ENCODE peak calls at places on chromosomes 16 and 17, in eight cellular contexts. U is glutamatergic neuron; R is fibroblast of mammary gland; Z is CD4-positive, alpha-beta T cell; H is left ventricle myocardium inferior; G is dorsolateral prefrontal cortex; C is A549; E is foreskin fibroblast. N is an unnamed sample.

GRCh38 chr17:5838661-5839300 is 231.4 kb upstream of the WSCD1 start:
- DNase-seq in G (no peak), H (no peak), C (no peak), R (no peak), U (no peak), Z (no peak), E (no peak), N (no peak)

GRCh38 chr16:67278773-67279295 is 498 bp upstream of the PLEKHG4 start:
- DNase-seq in C (peak; percentile 89), U (no peak), H (no peak), G (no peak), R (peak; percentile 25), E (peak; percentile 59), Z (peak; percentile 45), N (peak; percentile 74)

GRCh38 chr16:89360760-89361435 is 129.5 kb downstream of the ANKRD11 start:
- DNase-seq in Z (peak; percentile 77), R (no peak), U (no peak), G (no peak), E (no peak), H (no peak), C (no peak), N (peak; percentile 95)

GRCh38 chr16:29915590-29916247 is 10.3 kb downstream of the KCTD13 start:
- DNase-seq in U (no peak), R (no peak), C (peak; percentile 29), E (no peak), Z (no peak), G (no peak), H (no peak), N (no peak)

GRCh38 chr16:25064967-25065366 is 46.6 kb upstream of the LCMT1 start:
- DNase-seq in E (no peak), R (no peak), G (no peak), C (no peak), H (no peak), Z (no peak), U (peak; percentile 65), N (no peak)

GRCh38 chr17:80339731-80340456 is 75.1 kb upstream of the ENDOV start:
- DNase-seq in E (no peak), R (no peak), H (no peak), Z (no peak), C (no peak), U (no peak), G (no peak), N (no peak)

GRCh38 chr17:37717627-37718382 is 27.1 kb downstream of the HNF1B start:
- DNase-seq in R (no peak), Z (no peak), U (no peak), G (no peak), E (peak; percentile 44), C (no peak), H (no peak), N (no peak)

GRCh38 chr17:49388290-49388640 is 26.2 kb upstream of the ZNF652 start:
- DNase-seq in C (no peak), G (no peak), H (no peak), R (no peak), E (no peak), U (no peak), Z (no peak), N (peak; percentile 52)

GRCh38 chr16:10402975-10403374 is 17.1 kb downstream of the ATF7IP2 start:
- DNase-seq in E (no peak), U (no peak), Z (no peak), C (no peak), H (no peak), R (no peak), G (no peak), N (no peak)

GRCh38 chr17:42984486-42984885 is 4.1 kb downstream of the RUNDC1 start:
- DNase-seq in C (no peak), Z (no peak), H (no peak), R (no peak), G (no peak), E (no peak), U (no peak), N (no peak)

GRCh38 chr17:66523378-66524174 is 221.2 kb downstream of the PRKCA start:
- DNase-seq in U (no peak), C (no peak), E (peak; percentile 76), H (no peak), G (no peak), Z (no peak), R (peak; percentile 67), N (no peak)

GRCh38 chr17:6681671-6682070 is 30.1 kb downstream of the C17orf100 start:
- DNase-seq in U (no peak), C (no peak), Z (no peak), R (no peak), H (no peak), E (no peak), G (no peak), N (no peak)

GRCh38 chr17:32673964-32674363 is 187.2 kb downstream of the CDK5R1 start:
- DNase-seq in Z (no peak), R (no peak), U (no peak), E (no peak), C (no peak), G (no peak), H (no peak), N (no peak)

GRCh38 chr17:75261336-75262111 is at the start of the genes GGA3 and MRPS7:
- DNase-seq in E (peak; percentile 97), H (peak; percentile 97), G (peak; percentile 93), Z (peak; percentile 95), R (peak; percentile 87), C (peak; percentile 95), U (peak; percentile 97), N (peak; percentile 97)

DNA sequence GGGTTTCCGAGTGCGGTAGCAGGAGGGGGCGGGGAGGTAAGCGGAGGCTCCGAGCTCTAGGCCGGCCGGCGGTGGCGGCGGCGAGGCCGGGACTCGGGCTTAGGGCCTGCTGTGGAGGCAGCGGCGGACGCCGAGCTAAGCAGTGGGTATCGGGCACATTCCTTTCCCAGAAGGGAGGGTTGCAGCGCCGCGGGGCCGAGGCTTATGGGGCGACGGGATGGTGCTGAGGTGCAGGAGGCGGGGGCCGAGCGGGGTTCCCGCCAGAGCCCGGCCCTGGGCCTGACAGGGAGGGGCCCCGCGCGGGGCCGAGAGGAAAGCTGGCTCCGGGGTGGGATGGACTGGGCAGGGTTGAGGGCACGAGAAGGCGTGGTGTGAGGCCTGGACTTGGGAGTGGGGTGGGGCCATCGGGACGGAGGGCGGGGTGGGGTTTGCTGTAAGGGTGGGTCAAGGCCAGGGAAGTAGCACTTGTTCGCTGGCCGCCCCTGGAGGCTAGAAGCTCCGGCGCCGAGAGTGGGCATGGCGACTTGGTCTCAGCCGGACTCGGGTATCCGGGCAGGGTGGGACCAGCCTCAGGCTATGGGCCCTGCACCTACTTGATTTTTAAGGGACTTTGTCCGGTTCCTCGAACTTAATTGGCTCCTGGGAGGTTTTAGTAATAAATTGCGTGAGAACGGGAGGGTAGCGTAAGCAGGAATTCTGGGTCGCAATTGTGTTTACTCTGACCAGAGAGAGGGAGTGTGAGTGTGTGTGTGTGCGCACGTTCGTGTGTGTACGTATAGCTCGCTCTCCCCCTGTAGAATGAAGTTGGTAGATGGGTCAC is at the start of gene NFE2L1:
- DNase-seq in C (peak; percentile 86), H (peak; percentile 94), Z (no peak), U (peak; percentile 86), E (peak; percentile 97), G (peak; percentile 59), R (peak; percentile 92), N (peak; percentile 65)
- TF ChIP-seq CTCF in C (no peak), H (no peak), Z (no peak), U (no peak), E (no peak), G (no peak), R (no peak), N (no peak)

GRCh38 chr16:61948414-61948813 is 87.8 kb downstream of the CDH8 start:
- DNase-seq in Z (no peak), G (no peak), C (no peak), H (no peak), E (no peak), R (no peak), U (no peak), N (no peak)

GRCh38 chr16:61946019-61946418 is 90.2 kb downstream of the CDH8 start:
- DNase-seq in E (no peak), C (no peak), H (no peak), G (no peak), U (no peak), Z (no peak), R (no peak), N (no peak)
- TF ChIP-seq CTCF in E (no peak), C (no peak), H (no peak), G (peak; percentile 8), U (peak; percentile 42), Z (no peak), R (no peak), N (no peak)

GRCh38 chr17:65498831-65499230 is 62.6 kb downstream of the AXIN2 start:
- DNase-seq in G (no peak), C (no peak), H (no peak), R (no peak), Z (no peak), U (no peak), E (no peak), N (no peak)
- TF ChIP-seq CTCF in G (no peak), C (no peak), H (no peak), R (no peak), Z (no peak), U (no peak), E (no peak), N (no peak)

GRCh38 chr17:39652635-39653315 is 12.4 kb upstream of the TCAP start:
- DNase-seq in Z (no peak), U (no peak), H (no peak), E (peak; percentile 24), G (peak; percentile 64), C (no peak), R (no peak), N (no peak)
- TF ChIP-seq CTCF in Z (no peak), U (no peak), H (no peak), E (no peak), G (no peak), C (no peak), R (no peak), N (no peak)

DNA sequence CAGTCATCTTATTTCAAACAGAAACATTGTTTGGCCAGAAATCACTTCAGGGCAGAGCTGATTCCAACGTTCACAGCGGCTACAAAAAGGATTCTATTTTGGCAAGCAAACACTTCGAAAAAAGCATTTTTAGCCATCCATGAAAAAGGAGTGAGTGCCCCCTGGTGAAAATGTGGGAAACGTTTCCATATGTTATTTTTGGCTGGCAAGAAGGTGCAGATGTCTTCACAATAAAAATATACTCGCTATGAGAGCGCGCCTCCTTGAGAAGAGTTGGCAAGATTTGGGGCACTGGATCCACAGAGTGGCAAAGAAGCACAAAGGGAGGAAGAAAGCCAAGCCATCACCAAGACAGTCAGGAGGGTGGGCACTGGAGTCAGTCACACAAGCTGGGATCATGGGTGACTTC is 191.1 kb downstream of the CHD9NB start:
- DNase-seq in Z (no peak), U (no peak), G (no peak), H (no peak), R (peak; percentile 6), E (peak; percentile 1), C (no peak), N (no peak)
- TF ChIP-seq CTCF in Z (no peak), U (peak; percentile 56), G (peak; percentile 36), H (no peak), R (peak; percentile 5), E (no peak), C (peak; percentile 38), N (no peak)